ENCODE peak calls at places on chromosomes 16 and 17, in four cellular contexts. C is GM12878, Q is HepG2, J is H1. V is an unnamed sample.

GRCh38 chr17:57899391-57899790 is 49.5 kb upstream of the MRPS23 start:
- DNase-seq in C (no peak), Q (no peak), J (no peak), V (no peak)

GRCh38 chr17:32211671-32212070 is 54.0 kb upstream of the RHBDL3 start:
- DNase-seq in C (no peak), Q (no peak), J (no peak), V (no peak)

GRCh38 chr17:63537991-63538692 is 12.1 kb upstream of the DCAF7 start:
- DNase-seq in C (no peak), Q (no peak), J (peak), V (no peak)

GRCh38 chr17:78390241-78391050 is 12.0 kb downstream of the PGS1 start:
- DNase-seq in C (no peak), Q (no peak), J (no peak), V (no peak)

GRCh38 chr16:81376880-81377279 is 62.1 kb downstream of the GAN start:
- DNase-seq in C (no peak), Q (no peak), J (no peak), V (no peak)

GRCh38 chr17:49514374-49514738 is 19.3 kb downstream of the NGFR start:
- DNase-seq in C (no peak), Q (peak), J (peak), V (peak)

GRCh38 chr16:2486645-2487516 is 12.0 kb downstream of the TBC1D24 start:
- DNase-seq in C (peak), Q (no peak), J (no peak), V (no peak)

GRCh38 chr17:4087911-4088693 is 54.7 kb downstream of the ZZEF1 start:
- DNase-seq in C (no peak), Q (no peak), J (no peak), V (no peak)

GRCh38 chr16:58022601-58023371 is 2.8 kb upstream of the MMP15 start:
- DNase-seq in C (no peak), Q (no peak), J (no peak), V (no peak)

GRCh38 chr17:78114831-78115723 is 13.5 kb downstream of the TMC6 start:
- DNase-seq in C (no peak), Q (no peak), J (no peak), V (no peak)

GRCh38 chr17:20284018-20284417 is 183.3 kb downstream of the LGALS9B start:
- DNase-seq in C (no peak), Q (no peak), J (no peak), V (no peak)

GRCh38 chr17:20280051-20280450 is 187.3 kb downstream of the LGALS9B start:
- DNase-seq in C (no peak), Q (no peak), J (no peak), V (no peak)

GRCh38 chr17:20280832-20281231 is 186.5 kb downstream of the LGALS9B start:
- DNase-seq in C (no peak), Q (no peak), J (no peak), V (no peak)

GRCh38 chr17:20282526-20283308 is 184.6 kb downstream of the LGALS9B start:
- DNase-seq in C (no peak), Q (no peak), J (no peak), V (no peak)

DNA sequence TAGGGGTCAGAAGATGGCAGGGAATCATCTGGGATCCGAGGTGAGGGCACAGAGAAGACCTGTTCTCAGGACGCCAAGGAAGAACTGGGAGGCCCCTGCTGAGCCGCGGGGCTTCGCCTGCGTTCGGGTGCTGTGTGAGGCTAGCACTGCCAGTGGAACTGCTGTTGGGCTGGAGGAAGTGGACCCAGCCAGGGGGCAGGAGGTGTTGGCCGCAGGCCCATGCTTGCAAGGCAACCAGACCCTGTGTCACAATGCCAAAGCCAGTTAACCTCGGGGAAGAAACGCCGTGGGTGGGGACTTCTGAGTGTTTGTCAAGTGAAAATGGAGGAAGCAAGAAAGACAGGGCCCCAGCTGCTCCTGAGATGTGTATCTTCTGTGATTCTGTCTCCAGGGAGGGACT is 185.5 kb downstream of the LGALS9B start:
- DNase-seq in C (no peak), Q (no peak), J (no peak), V (no peak)
- TF ChIP-seq SUZ12 in C (no peak), Q (no peak), J (no peak), V (no peak)

GRCh38 chr17:45019177-45019711 is 32.2 kb downstream of the DCAKD start:
- DNase-seq in C (no peak), Q (no peak), J (no peak), V (no peak)

GRCh38 chr17:45021607-45022287 is 29.7 kb downstream of the DCAKD start:
- DNase-seq in C (no peak), Q (peak), J (peak), V (no peak)

GRCh38 chr17:45020354-45021138 is 30.9 kb downstream of the DCAKD start:
- DNase-seq in C (no peak), Q (no peak), J (peak), V (no peak)

GRCh38 chr17:45022288-45022648 is 29.2 kb downstream of the DCAKD start:
- DNase-seq in C (no peak), Q (no peak), J (no peak), V (no peak)

DNA sequence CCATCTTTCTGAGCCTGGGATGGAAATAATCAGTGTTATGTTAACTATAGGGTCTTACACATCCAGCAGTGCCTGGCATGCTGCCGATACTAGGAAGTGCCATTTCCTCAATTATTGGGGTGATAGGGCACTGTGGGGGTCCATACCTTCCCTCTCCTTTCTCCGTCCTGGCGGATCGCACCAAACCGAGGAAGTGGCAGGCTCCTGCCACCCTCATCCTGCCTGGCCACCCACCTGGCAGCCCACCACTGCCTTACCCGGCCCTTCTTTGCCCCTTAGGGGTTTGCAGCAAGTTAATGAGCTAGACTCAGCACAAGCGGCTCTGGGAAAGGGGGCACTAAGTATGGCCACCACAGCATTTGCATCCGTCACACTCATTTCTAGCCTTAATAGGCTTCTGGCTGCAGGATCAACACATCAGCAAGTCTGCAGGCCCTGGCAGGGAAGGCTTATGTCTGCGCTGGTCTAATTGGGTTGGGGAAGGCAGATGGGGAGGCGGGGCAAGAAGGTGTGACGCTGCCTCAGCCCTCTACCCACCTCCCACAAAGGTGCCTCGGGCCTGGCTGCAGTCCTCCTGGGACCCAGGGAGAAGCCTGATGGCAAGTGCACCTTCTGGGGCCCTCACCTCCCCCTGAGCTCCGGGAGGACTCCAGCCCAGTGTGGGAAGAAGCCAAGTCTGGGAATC is 28.6 kb downstream of the DCAKD start:
- DNase-seq in C (peak), Q (no peak), J (no peak), V (no peak)
- TF ChIP-seq ZNF274 in C (no peak), Q (no peak), J (no peak), V (no peak)

GRCh38 chr16:86874141-86874540 is 295.8 kb downstream of the FOXL1 start:
- DNase-seq in C (no peak), Q (no peak), J (peak), V (no peak)
- TF ChIP-seq SUZ12 in C (no peak), Q (no peak), J (no peak), V (no peak)

DNA sequence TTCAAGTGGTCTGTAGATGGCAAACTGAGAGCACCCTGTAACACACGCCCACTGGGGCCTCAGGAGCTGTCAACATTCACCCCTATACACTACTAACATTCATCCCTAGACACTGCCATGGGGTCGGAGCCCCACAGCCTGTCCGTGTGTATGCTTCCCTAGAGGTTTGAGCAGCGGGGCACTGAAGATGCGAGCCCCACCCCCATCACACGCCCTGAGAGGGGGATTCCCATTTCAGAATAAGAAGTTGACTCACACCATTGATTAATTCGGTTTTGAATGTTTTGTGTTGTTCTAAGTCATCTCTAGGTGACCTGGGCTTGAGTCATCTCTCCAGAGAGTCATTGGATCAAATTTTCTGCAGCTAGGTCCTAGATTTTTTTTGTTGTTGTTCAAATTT is 37.3 kb upstream of the MMD start:
- DNase-seq in C (no peak), Q (no peak), J (no peak), V (no peak)
- TF ChIP-seq ZNF274 in C (no peak), Q (no peak), J (no peak), V (no peak)

GRCh38 chr17:80705988-80706387 is 161.3 kb downstream of the RPTOR start:
- DNase-seq in C (no peak), Q (no peak), J (no peak), V (no peak)

GRCh38 chr17:80704894-80705293 is 160.3 kb downstream of the RPTOR start:
- DNase-seq in C (no peak), Q (no peak), J (no peak), V (no peak)

GRCh38 chr17:80704381-80704819 is 159.8 kb downstream of the RPTOR start:
- DNase-seq in C (no peak), Q (no peak), J (no peak), V (no peak)

GRCh38 chr17:80701730-80702129 is 157.1 kb downstream of the RPTOR start:
- DNase-seq in C (no peak), Q (peak), J (no peak), V (no peak)

GRCh38 chr17:80703109-80703508 is 158.5 kb downstream of the RPTOR start:
- DNase-seq in C (no peak), Q (no peak), J (no peak), V (no peak)
- TF ChIP-seq SUZ12 in C (no peak), Q (no peak), J (no peak), V (no peak)

DNA sequence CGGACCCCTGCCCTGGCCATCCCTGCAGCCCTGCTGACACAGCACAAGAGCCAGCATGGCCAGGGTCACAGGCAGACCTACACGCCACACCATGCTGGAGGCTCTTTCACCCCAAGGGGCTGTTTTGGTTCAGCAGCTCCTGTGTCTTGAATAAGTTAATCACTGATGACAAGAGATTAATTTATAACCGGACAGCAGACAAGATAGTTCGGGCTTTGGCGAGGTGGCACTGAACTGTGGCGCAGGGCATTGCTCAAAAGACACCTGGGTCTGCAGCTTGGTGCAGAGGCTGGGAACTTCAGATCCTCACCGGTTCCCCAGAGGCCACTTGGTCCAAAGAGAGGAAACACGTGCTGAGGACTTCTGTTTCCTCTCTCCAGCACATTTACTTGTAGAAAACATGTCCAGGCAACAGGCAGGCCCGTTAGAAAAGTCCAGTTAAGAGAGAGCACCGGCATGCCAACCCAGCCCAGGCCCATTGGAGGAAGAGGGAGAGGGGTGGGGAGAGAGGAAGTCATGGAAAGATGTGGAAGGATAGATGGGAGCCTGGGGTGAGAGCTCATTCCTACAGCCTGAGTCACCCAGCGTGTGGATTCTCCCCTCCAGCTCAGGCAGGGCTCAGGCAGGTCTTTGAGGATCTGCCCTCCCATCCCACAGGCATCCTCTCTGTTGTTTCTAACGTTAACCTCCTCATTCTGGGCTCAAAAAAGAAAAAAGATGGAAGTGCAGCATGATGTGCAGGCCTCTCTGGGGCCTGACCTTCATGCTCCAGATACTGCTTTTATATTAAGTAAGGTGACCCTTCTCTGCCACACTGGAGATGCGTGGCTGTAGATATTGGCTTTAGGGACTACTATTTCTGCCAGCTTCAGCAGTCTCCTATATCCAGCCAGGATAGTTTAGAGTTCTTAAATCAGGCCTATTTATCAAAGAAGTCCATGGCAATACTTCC is 80.0 kb upstream of the HNF1B start:
- DNase-seq in C (no peak), Q (peak), J (no peak), V (peak)
- TF ChIP-seq ZNF274 in C (no peak), Q (no peak), J (no peak), V (no peak)

DNA sequence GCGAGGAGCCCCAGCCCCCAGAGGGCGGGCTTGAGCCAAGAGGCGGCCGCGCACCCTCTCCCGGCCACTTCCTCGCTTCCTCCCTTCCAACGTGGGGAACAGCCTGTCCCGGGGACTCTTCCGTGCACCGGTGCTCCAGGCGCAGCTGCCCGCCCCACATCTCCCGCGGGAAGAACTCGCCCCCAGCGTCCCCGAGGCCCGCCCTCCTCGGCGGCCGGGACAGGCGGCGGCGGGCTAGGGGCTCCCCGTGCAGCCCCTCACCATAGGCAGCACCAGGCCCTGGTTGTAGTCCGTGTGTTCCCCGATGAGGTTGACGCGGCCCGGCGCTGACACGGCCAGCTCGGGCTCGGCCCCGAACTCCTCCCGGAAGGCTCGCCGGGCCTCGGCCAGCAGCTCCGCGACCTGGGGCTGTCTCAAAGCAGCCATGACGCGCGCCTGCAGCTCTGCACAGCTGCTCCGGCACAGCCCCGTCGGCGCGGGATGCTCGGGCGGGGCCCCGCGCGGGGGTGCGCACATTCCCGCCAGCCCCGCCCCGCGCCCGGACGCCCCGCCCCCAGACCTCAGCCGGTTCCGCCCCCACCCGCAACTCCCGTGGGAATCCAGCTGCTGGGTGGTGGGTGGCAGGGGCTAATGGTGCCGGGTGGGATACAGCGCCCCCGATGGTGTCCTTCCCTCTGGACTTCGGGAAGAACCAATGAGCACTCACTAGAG is at the start of gene GALK1:
- DNase-seq in C (no peak), Q (peak), J (peak), V (no peak)
- TF ChIP-seq SUZ12 in C (no peak), Q (no peak), J (no peak), V (no peak)

V was measured in NT2/D1.